ENCODE peak calls at places on chromosome 19, in seven cellular contexts. One of them, this sample, is unnamed. For H3K9me3, the result is how much of the 10 kb centered on the place peaks cover.

GRCh38 chr19:49142866-49143335 is 12.3 kb downstream of the HRC start:
- DNase-seq in breast epithelium: peak
- DNase-seq in heart right ventricle: peak
- DNase-seq in Peyer's patch: peak
- DNase-seq in endodermal cell: peak
- DNase-seq in lung: peak
- DNase-seq in H9: peak
- DNase-seq in this sample: no peak

GRCh38 chr19:4633140-4633967 is 6.0 kb upstream of the TNFAIP8L1 start:
- DNase-seq in Peyer's patch: no peak
- DNase-seq in lung: peak
- DNase-seq in breast epithelium: no peak
- DNase-seq in H9: peak
- DNase-seq in heart right ventricle: peak
- DNase-seq in endodermal cell: peak
- DNase-seq in this sample: no peak

GRCh38 chr19:1944916-1945561 is 4.1 kb downstream of the CSNK1G2 start:
- DNase-seq in Peyer's patch: no peak
- DNase-seq in lung: no peak
- DNase-seq in heart right ventricle: no peak
- DNase-seq in breast epithelium: no peak
- DNase-seq in H9: no peak
- DNase-seq in endodermal cell: no peak
- DNase-seq in this sample: no peak

GRCh38 chr19:53961523-53962345 is 1.0 kb upstream of the CACNG8 start:
- DNase-seq in heart right ventricle: no peak
- DNase-seq in endodermal cell: no peak
- DNase-seq in Peyer's patch: no peak
- DNase-seq in lung: no peak
- DNase-seq in H9: no peak
- DNase-seq in breast epithelium: no peak
- DNase-seq in this sample: no peak

GRCh38 chr19:5046339-5047039 is 77.6 kb downstream of the KDM4B start:
- DNase-seq in H9: no peak
- DNase-seq in Peyer's patch: no peak
- DNase-seq in lung: peak
- DNase-seq in heart right ventricle: no peak
- DNase-seq in endodermal cell: no peak
- DNase-seq in breast epithelium: peak
- DNase-seq in this sample: no peak

GRCh38 chr19:756232-756631 is 5.3 kb downstream of the MISP start:
- DNase-seq in Peyer's patch: no peak
- DNase-seq in breast epithelium: no peak
- DNase-seq in lung: no peak
- DNase-seq in H9: no peak
- DNase-seq in heart right ventricle: no peak
- DNase-seq in endodermal cell: peak
- DNase-seq in this sample: no peak

GRCh38 chr19:51361228-51361627 is 5.0 kb downstream of the ETFB start:
- DNase-seq in Peyer's patch: no peak
- DNase-seq in endodermal cell: peak
- DNase-seq in breast epithelium: no peak
- DNase-seq in H9: no peak
- DNase-seq in heart right ventricle: no peak
- DNase-seq in lung: no peak
- DNase-seq in this sample: no peak

GRCh38 chr19:3057275-3057714 is 5.0 kb downstream of the TLE5 start:
- DNase-seq in lung: peak
- DNase-seq in heart right ventricle: peak
- DNase-seq in breast epithelium: peak
- DNase-seq in H9: peak
- DNase-seq in Peyer's patch: no peak
- DNase-seq in endodermal cell: peak
- DNase-seq in this sample: no peak

GRCh38 chr19:44111910-44112463 is 1.2 kb upstream of the ZNF225 start:
- DNase-seq in H9: peak
- DNase-seq in heart right ventricle: no peak
- DNase-seq in lung: no peak
- DNase-seq in endodermal cell: peak
- DNase-seq in breast epithelium: no peak
- DNase-seq in Peyer's patch: no peak
- DNase-seq in this sample: no peak

GRCh38 chr19:48006762-48007161 is 12.3 kb downstream of the ELSPBP1 start:
- DNase-seq in endodermal cell: peak
- DNase-seq in H9: peak
- DNase-seq in lung: no peak
- DNase-seq in Peyer's patch: no peak
- DNase-seq in heart right ventricle: no peak
- DNase-seq in breast epithelium: no peak
- DNase-seq in this sample: no peak

GRCh38 chr19:55640577-55641375 is at the start of gene ZNF580:
- DNase-seq in endodermal cell: peak
- DNase-seq in lung: peak
- DNase-seq in Peyer's patch: peak
- DNase-seq in heart right ventricle: peak
- DNase-seq in H9: peak
- DNase-seq in breast epithelium: peak
- DNase-seq in this sample: peak

GRCh38 chr19:53983457-53984289 is 7.8 kb upstream of the CACNG6 start:
- DNase-seq in Peyer's patch: no peak
- DNase-seq in endodermal cell: no peak
- DNase-seq in H9: no peak
- DNase-seq in lung: no peak
- DNase-seq in heart right ventricle: no peak
- DNase-seq in breast epithelium: no peak
- DNase-seq in this sample: no peak

GRCh38 chr19:7670150-7670784 is 1.4 kb downstream of the RETN start:
- DNase-seq in breast epithelium: no peak
- DNase-seq in Peyer's patch: no peak
- DNase-seq in heart right ventricle: no peak
- DNase-seq in H9: no peak
- DNase-seq in endodermal cell: no peak
- DNase-seq in lung: no peak
- DNase-seq in this sample: peak

GRCh38 chr19:56076413-56076998 is 44.6 kb downstream of the ZNF787 start:
- DNase-seq in Peyer's patch: peak
- DNase-seq in endodermal cell: peak
- DNase-seq in H9: no peak
- DNase-seq in breast epithelium: no peak
- DNase-seq in heart right ventricle: peak
- DNase-seq in lung: peak
- DNase-seq in this sample: peak

GRCh38 chr19:13055213-13056051 is 47.2 kb downstream of the LYL1 start:
- DNase-seq in lung: peak
- DNase-seq in endodermal cell: peak
- DNase-seq in Peyer's patch: no peak
- DNase-seq in H9: peak
- DNase-seq in heart right ventricle: peak
- DNase-seq in breast epithelium: peak
- DNase-seq in this sample: no peak

GRCh38 chr19:32456406-32456805 is 50.8 kb downstream of the DPY19L3 start:
- DNase-seq in endodermal cell: no peak
- DNase-seq in heart right ventricle: no peak
- DNase-seq in H9: no peak
- DNase-seq in breast epithelium: no peak
- DNase-seq in Peyer's patch: no peak
- DNase-seq in lung: no peak
- DNase-seq in this sample: no peak

GRCh38 chr19:17687857-17688784 is at the start of gene UNC13A:
- DNase-seq in endodermal cell: peak
- DNase-seq in H9: peak
- DNase-seq in lung: no peak
- DNase-seq in Peyer's patch: no peak
- DNase-seq in heart right ventricle: peak
- DNase-seq in breast epithelium: no peak
- DNase-seq in this sample: peak

DNA sequence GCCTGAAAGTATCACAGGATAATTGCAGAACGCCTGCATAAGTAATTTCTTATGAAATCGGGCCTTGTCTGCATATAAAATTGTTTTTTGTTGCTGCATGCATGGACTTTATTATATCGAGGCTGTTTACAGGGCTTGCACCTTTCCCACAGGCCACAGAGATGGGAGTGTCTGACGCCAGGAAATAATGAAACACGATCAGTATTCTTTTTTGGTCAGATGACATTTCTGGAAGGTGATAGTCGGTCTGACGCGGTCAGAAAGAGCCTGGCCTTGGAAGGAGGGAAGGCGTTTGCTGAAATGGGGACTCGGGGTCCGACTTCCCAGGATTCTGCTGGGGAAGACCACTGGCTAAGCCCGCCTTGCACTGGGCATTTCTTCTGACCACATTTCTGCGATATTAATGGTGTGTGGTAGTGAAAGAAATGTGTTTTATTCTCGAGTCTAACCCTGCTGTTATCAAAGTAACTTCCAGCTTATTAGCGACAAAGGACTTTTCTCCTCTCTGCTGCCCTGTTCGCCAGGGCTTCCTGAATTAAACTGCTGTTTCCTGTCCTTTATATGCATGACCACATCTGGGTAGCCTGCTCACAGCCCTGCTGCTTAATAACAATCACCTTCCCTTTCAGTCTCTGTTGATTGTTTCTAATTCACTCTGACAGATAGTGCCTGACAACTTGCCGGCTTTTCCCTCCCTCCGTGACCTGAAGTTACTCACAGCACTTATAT is 11.6 kb upstream of the ZNF536 start:
- DNase-seq in Peyer's patch: no peak
- DNase-seq in lung: no peak
- DNase-seq in endodermal cell: peak
- DNase-seq in heart right ventricle: no peak
- DNase-seq in H9: no peak
- DNase-seq in breast epithelium: no peak
- DNase-seq in this sample: no peak
- H3K27ac ChIP-seq in Peyer's patch: no peak
- H3K27ac ChIP-seq in lung: no peak
- H3K27ac ChIP-seq in endodermal cell: peak
- H3K27ac ChIP-seq in heart right ventricle: no peak
- H3K27ac ChIP-seq in H9: no peak
- H3K27ac ChIP-seq in breast epithelium: no peak
- H3K27ac ChIP-seq in this sample: no peak

GRCh38 chr19:23925285-23925684 is 10.6 kb downstream of the ZNF726 start:
- DNase-seq in lung: no peak
- DNase-seq in Peyer's patch: no peak
- DNase-seq in endodermal cell: no peak
- DNase-seq in breast epithelium: no peak
- DNase-seq in H9: no peak
- DNase-seq in heart right ventricle: no peak
- DNase-seq in this sample: no peak
- H3K9me3 ChIP-seq in lung: under half
- H3K9me3 ChIP-seq in Peyer's patch: under half
- H3K9me3 ChIP-seq in endodermal cell: under half
- H3K9me3 ChIP-seq in breast epithelium: under half
- H3K9me3 ChIP-seq in H9: under half
- H3K9me3 ChIP-seq in heart right ventricle: under half
- H3K9me3 ChIP-seq in this sample: under half

GRCh38 chr19:38375098-38375493 is 725 bp downstream of the PSMD8 start:
- DNase-seq in H9: no peak
- DNase-seq in heart right ventricle: no peak
- DNase-seq in endodermal cell: no peak
- DNase-seq in breast epithelium: no peak
- DNase-seq in Peyer's patch: no peak
- DNase-seq in lung: no peak
- DNase-seq in this sample: no peak

GRCh38 chr19:38374332-38375097 is at the start of gene PSMD8:
- DNase-seq in breast epithelium: peak
- DNase-seq in heart right ventricle: peak
- DNase-seq in endodermal cell: peak
- DNase-seq in Peyer's patch: peak
- DNase-seq in lung: peak
- DNase-seq in H9: peak
- DNase-seq in this sample: peak

GRCh38 chr19:38375748-38376147 is 1.4 kb downstream of the PSMD8 start:
- DNase-seq in endodermal cell: no peak
- DNase-seq in heart right ventricle: peak
- DNase-seq in H9: no peak
- DNase-seq in Peyer's patch: no peak
- DNase-seq in lung: no peak
- DNase-seq in breast epithelium: no peak
- DNase-seq in this sample: peak

GRCh38 chr19:38376576-38376975 is 2.2 kb downstream of the PSMD8 start:
- DNase-seq in breast epithelium: no peak
- DNase-seq in Peyer's patch: no peak
- DNase-seq in endodermal cell: no peak
- DNase-seq in lung: no peak
- DNase-seq in heart right ventricle: no peak
- DNase-seq in H9: no peak
- DNase-seq in this sample: no peak

DNA sequence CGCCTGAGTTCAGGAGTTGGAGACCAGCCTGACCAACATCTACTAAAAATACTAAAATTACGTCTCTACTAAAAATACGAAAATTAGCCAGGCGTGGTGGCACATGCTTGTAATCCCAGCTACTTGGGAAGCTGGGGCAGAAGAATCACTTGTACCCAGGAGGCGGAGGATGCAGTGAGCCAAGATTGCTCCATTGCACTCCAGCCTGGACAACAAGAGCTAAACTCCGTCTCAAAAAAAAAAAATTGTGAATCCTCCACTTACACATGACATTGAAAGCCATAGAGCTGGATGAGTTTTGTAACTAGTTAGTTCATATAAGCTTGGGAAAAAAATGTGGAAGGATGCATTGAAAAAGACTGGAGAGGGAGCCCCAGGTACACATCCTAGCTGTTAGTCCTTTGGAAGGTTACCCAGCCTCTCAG is 452 bp upstream of the PSMD8 start:
- DNase-seq in lung: no peak
- DNase-seq in breast epithelium: no peak
- DNase-seq in Peyer's patch: no peak
- DNase-seq in endodermal cell: no peak
- DNase-seq in H9: no peak
- DNase-seq in heart right ventricle: no peak
- DNase-seq in this sample: no peak
- H3K27ac ChIP-seq in lung: peak
- H3K27ac ChIP-seq in breast epithelium: peak
- H3K27ac ChIP-seq in Peyer's patch: peak
- H3K27ac ChIP-seq in endodermal cell: no peak
- H3K27ac ChIP-seq in H9: no peak
- H3K27ac ChIP-seq in heart right ventricle: peak
- H3K27ac ChIP-seq in this sample: peak

GRCh38 chr19:57395710-57396109 is 6.1 kb downstream of the ZNF548 start:
- DNase-seq in endodermal cell: no peak
- DNase-seq in H9: no peak
- DNase-seq in breast epithelium: no peak
- DNase-seq in heart right ventricle: no peak
- DNase-seq in lung: no peak
- DNase-seq in Peyer's patch: no peak
- DNase-seq in this sample: no peak

GRCh38 chr19:57403737-57404537 is 7.0 kb upstream of the ZNF17 start:
- DNase-seq in lung: no peak
- DNase-seq in breast epithelium: no peak
- DNase-seq in H9: no peak
- DNase-seq in endodermal cell: peak
- DNase-seq in Peyer's patch: no peak
- DNase-seq in heart right ventricle: no peak
- DNase-seq in this sample: no peak

DNA sequence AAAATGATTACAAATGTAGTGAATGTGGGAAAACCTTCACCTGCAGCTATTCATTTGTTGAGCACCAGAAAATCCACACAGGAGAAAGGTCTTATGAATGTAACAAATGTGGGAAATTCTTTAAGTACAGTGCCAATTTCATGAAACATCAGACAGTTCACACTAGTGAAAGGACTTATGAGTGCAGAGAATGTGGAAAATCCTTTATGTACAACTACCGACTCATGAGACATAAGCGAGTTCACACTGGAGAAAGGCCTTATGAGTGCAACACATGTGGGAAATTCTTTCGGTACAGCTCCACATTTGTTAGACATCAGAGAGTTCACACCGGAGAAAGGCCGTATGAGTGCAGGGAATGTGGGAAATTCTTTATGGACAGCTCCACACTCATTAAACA is 9.2 kb downstream of the ZNF548 start:
- DNase-seq in H9: no peak
- DNase-seq in breast epithelium: no peak
- DNase-seq in Peyer's patch: no peak
- DNase-seq in heart right ventricle: no peak
- DNase-seq in lung: no peak
- DNase-seq in endodermal cell: no peak
- DNase-seq in this sample: no peak
- H3K9me3 ChIP-seq in H9: under half
- H3K9me3 ChIP-seq in breast epithelium: half or more
- H3K9me3 ChIP-seq in Peyer's patch: under half
- H3K9me3 ChIP-seq in heart right ventricle: under half
- H3K9me3 ChIP-seq in lung: under half
- H3K9me3 ChIP-seq in endodermal cell: under half
- H3K9me3 ChIP-seq in this sample: under half

This sample was measured in CD4-positive, alpha-beta memory T cell.